ENCODE peak calls at places on chromosomes 12 and 14, in nine cellular contexts. One of them, this sample, is unnamed.

GRCh38 chr12:57740656-57741412 is 2.3 kb upstream of the AGAP2 start:
- DNase-seq in HTR-8/SVneo: no peak
- DNase-seq in occipital lobe: peak
- DNase-seq in adipocyte: no peak
- DNase-seq in NCI-H526: no peak
- DNase-seq in GM06990: peak
- DNase-seq in right atrium auricular region: no peak
- DNase-seq in stimulated activated CD4-positive, alpha-beta T cell treated with anti-CD3 and anti-CD28 coated beads, Interleukin-2, amount 100 ng/mL, for 24 hours: peak
- DNase-seq in NCI-H1105: no peak
- DNase-seq in this sample: no peak

GRCh38 chr12:26730546-26731085 is 102.4 kb downstream of the ITPR2 start:
- DNase-seq in occipital lobe: no peak
- DNase-seq in adipocyte: no peak
- DNase-seq in stimulated activated CD4-positive, alpha-beta T cell treated with anti-CD3 and anti-CD28 coated beads, Interleukin-2, amount 100 ng/mL, for 24 hours: no peak
- DNase-seq in NCI-H1105: no peak
- DNase-seq in HTR-8/SVneo: no peak
- DNase-seq in right atrium auricular region: no peak
- DNase-seq in NCI-H526: no peak
- DNase-seq in GM06990: no peak
- DNase-seq in this sample: no peak

GRCh38 chr14:69056389-69056788 is 77.3 kb upstream of the ACTN1 start:
- DNase-seq in NCI-H1105: peak
- DNase-seq in occipital lobe: peak
- DNase-seq in HTR-8/SVneo: no peak
- DNase-seq in NCI-H526: peak
- DNase-seq in stimulated activated CD4-positive, alpha-beta T cell treated with anti-CD3 and anti-CD28 coated beads, Interleukin-2, amount 100 ng/mL, for 24 hours: no peak
- DNase-seq in adipocyte: peak
- DNase-seq in GM06990: no peak
- DNase-seq in right atrium auricular region: no peak
- DNase-seq in this sample: no peak

GRCh38 chr14:81176224-81176623 is 44.5 kb downstream of the GTF2A1 start:
- DNase-seq in GM06990: no peak
- DNase-seq in adipocyte: no peak
- DNase-seq in occipital lobe: no peak
- DNase-seq in NCI-H526: no peak
- DNase-seq in NCI-H1105: no peak
- DNase-seq in right atrium auricular region: peak
- DNase-seq in stimulated activated CD4-positive, alpha-beta T cell treated with anti-CD3 and anti-CD28 coated beads, Interleukin-2, amount 100 ng/mL, for 24 hours: no peak
- DNase-seq in HTR-8/SVneo: no peak
- DNase-seq in this sample: no peak

GRCh38 chr12:47071241-47071852 is 8.1 kb upstream of the PCED1B start:
- DNase-seq in stimulated activated CD4-positive, alpha-beta T cell treated with anti-CD3 and anti-CD28 coated beads, Interleukin-2, amount 100 ng/mL, for 24 hours: no peak
- DNase-seq in GM06990: no peak
- DNase-seq in occipital lobe: no peak
- DNase-seq in adipocyte: no peak
- DNase-seq in right atrium auricular region: no peak
- DNase-seq in NCI-H526: peak
- DNase-seq in HTR-8/SVneo: no peak
- DNase-seq in NCI-H1105: no peak
- DNase-seq in this sample: no peak

GRCh38 chr14:85178869-85179268 is 351.1 kb upstream of the FLRT2 start:
- DNase-seq in GM06990: no peak
- DNase-seq in stimulated activated CD4-positive, alpha-beta T cell treated with anti-CD3 and anti-CD28 coated beads, Interleukin-2, amount 100 ng/mL, for 24 hours: no peak
- DNase-seq in NCI-H526: no peak
- DNase-seq in right atrium auricular region: no peak
- DNase-seq in occipital lobe: no peak
- DNase-seq in NCI-H1105: no peak
- DNase-seq in HTR-8/SVneo: no peak
- DNase-seq in adipocyte: no peak
- DNase-seq in this sample: no peak

GRCh38 chr14:37985826-37986470 is 221.8 kb upstream of the SSTR1 start:
- DNase-seq in HTR-8/SVneo: peak
- DNase-seq in stimulated activated CD4-positive, alpha-beta T cell treated with anti-CD3 and anti-CD28 coated beads, Interleukin-2, amount 100 ng/mL, for 24 hours: peak
- DNase-seq in right atrium auricular region: no peak
- DNase-seq in NCI-H526: peak
- DNase-seq in GM06990: no peak
- DNase-seq in occipital lobe: no peak
- DNase-seq in adipocyte: peak
- DNase-seq in NCI-H1105: no peak
- DNase-seq in this sample: peak

GRCh38 chr12:106954462-106955376 is 988 bp upstream of the TMEM263 start:
- DNase-seq in occipital lobe: no peak
- DNase-seq in right atrium auricular region: peak
- DNase-seq in adipocyte: peak
- DNase-seq in NCI-H1105: no peak
- DNase-seq in stimulated activated CD4-positive, alpha-beta T cell treated with anti-CD3 and anti-CD28 coated beads, Interleukin-2, amount 100 ng/mL, for 24 hours: peak
- DNase-seq in GM06990: peak
- DNase-seq in NCI-H526: no peak
- DNase-seq in HTR-8/SVneo: no peak
- DNase-seq in this sample: no peak

GRCh38 chr14:21557084-21557901 is 22.6 kb downstream of the OR10G3 start:
- DNase-seq in stimulated activated CD4-positive, alpha-beta T cell treated with anti-CD3 and anti-CD28 coated beads, Interleukin-2, amount 100 ng/mL, for 24 hours: peak
- DNase-seq in right atrium auricular region: peak
- DNase-seq in NCI-H526: peak
- DNase-seq in adipocyte: peak
- DNase-seq in occipital lobe: peak
- DNase-seq in HTR-8/SVneo: peak
- DNase-seq in GM06990: peak
- DNase-seq in NCI-H1105: peak
- DNase-seq in this sample: peak

GRCh38 chr12:10070380-10070779 is 28.4 kb downstream of the CLEC1A start:
- DNase-seq in NCI-H1105: no peak
- DNase-seq in HTR-8/SVneo: no peak
- DNase-seq in right atrium auricular region: no peak
- DNase-seq in occipital lobe: no peak
- DNase-seq in GM06990: no peak
- DNase-seq in adipocyte: no peak
- DNase-seq in NCI-H526: no peak
- DNase-seq in stimulated activated CD4-positive, alpha-beta T cell treated with anti-CD3 and anti-CD28 coated beads, Interleukin-2, amount 100 ng/mL, for 24 hours: no peak
- DNase-seq in this sample: no peak

This sample was measured in NCI-H2029.